ENCODE peak calls at places on chromosomes 2 and 18, in seven cellular contexts. X is GM13977; K is AG09309; M is uterus; V is T-cell; B is cardiac muscle cell; A is naive thymus-derived CD8-positive, alpha-beta T cell. I is an unnamed sample.
A peak's percentile ranks its signal among the peaks of the same experiment; 100 is the strongest.

GRCh38 chr2:97719362-97720155 is 6.2 kb downstream of the ZAP70 start:
- DNase-seq in X (no peak), V (no peak), M (no peak), B (no peak), K (no peak), A (no peak), I (no peak)

GRCh38 chr2:203280428-203281064 is 41.7 kb downstream of the CYP20A1 start:
- DNase-seq in M (no peak), A (no peak), X (no peak), B (peak; percentile 62), K (peak; percentile 76), V (no peak), I (no peak)

GRCh38 chr2:118808429-118808809 is 39.0 kb downstream of the EN1 start:
- DNase-seq in K (no peak), V (no peak), B (peak; percentile 3), A (no peak), M (no peak), X (no peak), I (no peak)

GRCh38 chr2:25042321-25043240 is 705 bp downstream of the EFR3B start:
- DNase-seq in M (no peak), B (peak; percentile 38), X (peak; percentile 33), V (no peak), A (peak; percentile 18), K (no peak), I (no peak)

GRCh38 chr2:207514451-207514850 is 15.3 kb upstream of the CREB1 start:
- DNase-seq in K (no peak), X (no peak), B (no peak), M (no peak), V (no peak), A (no peak), I (no peak)

GRCh38 chr2:199985625-199986207 is 30.3 kb downstream of the MAIP1 start:
- DNase-seq in A (peak; percentile 37), M (peak; percentile 23), B (peak; percentile 78), V (peak; percentile 14), X (no peak), K (no peak), I (peak; percentile 6)

GRCh38 chr2:41420219-41420618 is 627.6 kb upstream of the PKDCC start:
- DNase-seq in B (no peak), V (no peak), K (no peak), M (no peak), A (no peak), X (no peak), I (no peak)

GRCh38 chr2:78644849-78645248 is 380.7 kb upstream of the REG3G start:
- DNase-seq in M (no peak), A (no peak), B (no peak), X (no peak), V (no peak), K (no peak), I (no peak)

GRCh38 chr2:108898315-108899082 is 90.5 kb downstream of the EDAR start:
- DNase-seq in K (no peak), B (no peak), V (no peak), A (no peak), X (no peak), M (no peak), I (no peak)

GRCh38 chr2:159615936-159616733 is at the start of gene BAZ2B:
- DNase-seq in V (no peak), K (peak; percentile 51), X (peak; percentile 62), B (peak; percentile 85), M (no peak), A (no peak), I (peak; percentile 30)

GRCh38 chr18:12657849-12658829 is at the start of gene SPIRE1:
- DNase-seq in M (peak; percentile 55), V (peak; percentile 11), A (peak; percentile 25), B (peak; percentile 79), X (peak; percentile 86), K (no peak), I (peak; percentile 67)

GRCh38 chr18:3492166-3492565 is 42.2 kb downstream of the TGIF1 start:
- DNase-seq in V (no peak), A (no peak), X (no peak), K (no peak), M (no peak), B (no peak), I (no peak)

GRCh38 chr2:11998218-11998617 is 251.8 kb downstream of the LPIN1 start:
- DNase-seq in B (peak; percentile 21), V (no peak), M (no peak), A (no peak), X (peak; percentile 20), K (peak; percentile 23), I (no peak)

GRCh38 chr18:74935411-74935810 is 273.5 kb downstream of the PTGR3 start:
- DNase-seq in X (no peak), M (no peak), B (no peak), V (no peak), K (no peak), A (no peak), I (no peak)

GRCh38 chr2:96342085-96342484 is 6.5 kb downstream of the NCAPH start:
- DNase-seq in B (peak; percentile 54), K (no peak), A (no peak), V (no peak), X (no peak), M (no peak), I (no peak)

GRCh38 chr18:12408247-12408869 is 629 bp downstream of the PRELID3A start:
- DNase-seq in A (no peak), B (peak; percentile 46), M (no peak), X (no peak), K (no peak), V (no peak), I (no peak)

GRCh38 chr2:160752475-160753330 is 259.1 kb upstream of the RBMS1 start:
- DNase-seq in V (no peak), M (no peak), K (no peak), X (no peak), B (peak; percentile 57), A (no peak), I (no peak)

I was measured in gastrocnemius medialis.